ENCODE peak calls at places on chromosomes 6 and 20, in five cellular contexts. Q, P, X, Z and E are unnamed samples.

GRCh38 chr20:3785240-3786125 is 1.1 kb downstream of the CENPB start:
- DNase-seq in Q (no peak), P (peak), X (no peak), Z (peak), E (no peak)

GRCh38 chr20:31909253-31910070 is 39.0 kb downstream of the TTLL9 start:
- DNase-seq in Q (no peak), P (no peak), X (no peak), Z (no peak), E (no peak)

GRCh38 chr6:143964667-143965066 is 43.4 kb downstream of the PLAGL1 start:
- DNase-seq in Q (no peak), P (no peak), X (peak), Z (no peak), E (no peak)

GRCh38 chr6:37575221-37575620 is 75.5 kb upstream of the CCDC167 start:
- DNase-seq in Q (no peak), P (no peak), X (no peak), Z (peak), E (no peak)

GRCh38 chr20:36101201-36101600 is 53.3 kb upstream of the EPB41L1 start:
- DNase-seq in Q (no peak), P (peak), X (no peak), Z (no peak), E (no peak)

GRCh38 chr20:60727425-60727824 is 524.6 kb upstream of the CDH4 start:
- DNase-seq in Q (no peak), P (no peak), X (no peak), Z (no peak), E (no peak)

GRCh38 chr20:62112368-62112767 is 9.9 kb upstream of the LSM14B start:
- DNase-seq in Q (no peak), P (no peak), X (no peak), Z (no peak), E (no peak)

GRCh38 chr6:37244430-37245310 is 12.9 kb upstream of the TBC1D22B start:
- DNase-seq in Q (no peak), P (peak), X (peak), Z (no peak), E (no peak)

GRCh38 chr6:31597006-31597405 is 4.2 kb upstream of the NCR3 start:
- DNase-seq in Q (no peak), P (no peak), X (peak), Z (no peak), E (no peak)

GRCh38 chr6:30922447-30922852 is 8.4 kb downstream of the VARS2 start:
- DNase-seq in Q (no peak), P (no peak), X (no peak), Z (no peak), E (no peak)

GRCh38 chr6:119351005-119351394 is 1.4 kb upstream of the MAN1A1 start:
- DNase-seq in Q (no peak), P (no peak), X (peak), Z (no peak), E (no peak)

GRCh38 chr6:110475255-110475654 is 1.2 kb downstream of the SLC22A16 start:
- DNase-seq in Q (no peak), P (no peak), X (peak), Z (no peak), E (no peak)

GRCh38 chr20:38203337-38204003 is 38.4 kb upstream of the TGM2 start:
- DNase-seq in Q (no peak), P (no peak), X (no peak), Z (no peak), E (no peak)

GRCh38 chr6:40472354-40472753 is 114.8 kb downstream of the LRFN2 start:
- DNase-seq in Q (no peak), P (no peak), X (no peak), Z (no peak), E (no peak)

GRCh38 chr6:64920257-64920656 is 786.8 kb downstream of the EYS start:
- DNase-seq in Q (no peak), P (no peak), X (no peak), Z (no peak), E (no peak)

GRCh38 chr20:17568972-17569471 is 853 bp upstream of the DSTN start:
- DNase-seq in Q (no peak), P (peak), X (peak), Z (peak), E (no peak)

GRCh38 chr20:49483706-49484101 is 1.2 kb upstream of the KCNB1 start:
- DNase-seq in Q (no peak), P (no peak), X (no peak), Z (no peak), E (no peak)

GRCh38 chr6:65448806-65449397 is 258.1 kb downstream of the EYS start:
- DNase-seq in Q (no peak), P (no peak), X (no peak), Z (no peak), E (no peak)

GRCh38 chr20:48763183-48764030 is 64.4 kb downstream of the PREX1 start:
- DNase-seq in Q (no peak), P (no peak), X (no peak), Z (peak), E (no peak)

GRCh38 chr20:10917826-10918225 is 244.0 kb upstream of the JAG1 start:
- DNase-seq in Q (no peak), P (no peak), X (no peak), Z (no peak), E (no peak)

GRCh38 chr6:136024711-136025110 is 173.2 kb downstream of the PDE7B start:
- DNase-seq in Q (no peak), P (no peak), X (no peak), Z (no peak), E (no peak)

GRCh38 chr6:157438611-157439109 is 57.7 kb downstream of the ZDHHC14 start:
- DNase-seq in Q (no peak), P (no peak), X (peak), Z (no peak), E (no peak)

GRCh38 chr6:143642403-143642802 is 35.4 kb upstream of the PHACTR2 start:
- DNase-seq in Q (no peak), P (no peak), X (no peak), Z (no peak), E (no peak)

GRCh38 chr6:73983367-73983766 is 287.4 kb downstream of the CD109 start:
- DNase-seq in Q (no peak), P (no peak), X (no peak), Z (no peak), E (no peak)

GRCh38 chr6:16805190-16805860 is 44.1 kb upstream of the ATXN1 start:
- DNase-seq in Q (no peak), P (no peak), X (no peak), Z (no peak), E (no peak)

GRCh38 chr6:122170274-122170673 is 229.2 kb upstream of the HSF2 start:
- DNase-seq in Q (no peak), P (no peak), X (no peak), Z (no peak), E (no peak)

GRCh38 chr6:134288538-134289203 is 29.2 kb downstream of the SGK1 start:
- DNase-seq in Q (no peak), P (no peak), X (peak), Z (no peak), E (no peak)

GRCh38 chr20:49880177-49880576 is 35.2 kb downstream of the SPATA2 start:
- DNase-seq in Q (no peak), P (no peak), X (peak), Z (no peak), E (no peak)

GRCh38 chr6:149157126-149157525 is 160.4 kb upstream of the TAB2 start:
- DNase-seq in Q (no peak), P (no peak), X (no peak), Z (no peak), E (no peak)

GRCh38 chr6:159842035-159842434 is 42.0 kb downstream of the PNLDC1 start:
- DNase-seq in Q (no peak), P (no peak), X (no peak), Z (no peak), E (no peak)

GRCh38 chr20:47421076-47421475 is 64.6 kb upstream of the ZMYND8 start:
- DNase-seq in Q (no peak), P (no peak), X (no peak), Z (no peak), E (no peak)

GRCh38 chr6:111803804-111804203 is 69.4 kb downstream of the FYN start:
- DNase-seq in Q (no peak), P (no peak), X (peak), Z (no peak), E (no peak)

GRCh38 chr20:41110930-41111577 is 26.3 kb upstream of the PLCG1 start:
- DNase-seq in Q (no peak), P (no peak), X (no peak), Z (no peak), E (no peak)